ENCODE peak calls at places on chromosomes 6 and 20, in five cellular contexts. Y, W, U, X and I are unnamed samples.

GRCh38 chr6:38310061-38310460 is 329.7 kb downstream of the BTBD9 start:
- DNase-seq in X (no peak), Y (no peak), W (no peak), U (no peak), I (no peak)

GRCh38 chr6:19892250-19892649 is 55.1 kb downstream of the ID4 start:
- DNase-seq in U (peak; percentile 98), W (no peak), X (no peak), Y (no peak), I (no peak)

GRCh38 chr6:35071347-35071994 is 69.7 kb downstream of the TCP11 start:
- DNase-seq in W (no peak), Y (no peak), U (no peak), X (no peak), I (no peak)

GRCh38 chr20:33423141-33423834 is 20.3 kb downstream of the SNTA1 start:
- DNase-seq in W (peak; percentile 68), X (no peak), Y (no peak), U (no peak), I (peak; percentile 88)

GRCh38 chr6:133916650-133917151 is 27.8 kb downstream of the TCF21 start:
- DNase-seq in Y (peak; percentile 94), W (peak; percentile 91), X (peak; percentile 99), U (peak; percentile 72), I (peak; percentile 83)

GRCh38 chr6:166484863-166485262 is 101.6 kb downstream of the RAMACL start:
- DNase-seq in W (no peak), U (no peak), X (no peak), Y (no peak), I (no peak)

GRCh38 chr6:157546366-157546765 is 165.4 kb downstream of the ZDHHC14 start:
- DNase-seq in X (no peak), W (no peak), Y (no peak), U (no peak), I (no peak)

GRCh38 chr20:50423758-50424157 is 86.4 kb upstream of the PTPN1 start:
- DNase-seq in X (no peak), U (no peak), W (no peak), Y (no peak), I (no peak)

GRCh38 chr20:58811334-58811733 is 39.4 kb downstream of the GNAS-AS1 start:
- DNase-seq in U (no peak), Y (no peak), W (no peak), X (no peak), I (no peak)

GRCh38 chr6:134177753-134178229 is 125.4 kb upstream of the SLC2A12 start:
- DNase-seq in Y (no peak), X (no peak), W (peak; percentile 69), U (no peak), I (peak; percentile 72)

GRCh38 chr20:1617055-1617454 is 2.8 kb downstream of the SIRPB1 start:
- DNase-seq in W (no peak), Y (no peak), U (no peak), X (no peak), I (no peak)

GRCh38 chr6:21653902-21654301 is 60.4 kb downstream of the SOX4 start:
- DNase-seq in X (peak; percentile 46), Y (no peak), U (no peak), W (no peak), I (no peak)

GRCh38 chr20:34302312-34302722 is 838 bp downstream of the AHCY start:
- DNase-seq in W (peak; percentile 47), Y (no peak), X (no peak), U (peak; percentile 45), I (peak; percentile 72)

GRCh38 chr6:28134015-28134414 is 7.7 kb upstream of the ZKSCAN8 start:
- DNase-seq in Y (no peak), X (no peak), W (peak; percentile 52), U (no peak), I (peak; percentile 68)

GRCh38 chr6:118186676-118187567 is 279.9 kb downstream of the SLC35F1 start:
- DNase-seq in U (no peak), Y (no peak), X (no peak), W (no peak), I (peak; percentile 50)

DNA sequence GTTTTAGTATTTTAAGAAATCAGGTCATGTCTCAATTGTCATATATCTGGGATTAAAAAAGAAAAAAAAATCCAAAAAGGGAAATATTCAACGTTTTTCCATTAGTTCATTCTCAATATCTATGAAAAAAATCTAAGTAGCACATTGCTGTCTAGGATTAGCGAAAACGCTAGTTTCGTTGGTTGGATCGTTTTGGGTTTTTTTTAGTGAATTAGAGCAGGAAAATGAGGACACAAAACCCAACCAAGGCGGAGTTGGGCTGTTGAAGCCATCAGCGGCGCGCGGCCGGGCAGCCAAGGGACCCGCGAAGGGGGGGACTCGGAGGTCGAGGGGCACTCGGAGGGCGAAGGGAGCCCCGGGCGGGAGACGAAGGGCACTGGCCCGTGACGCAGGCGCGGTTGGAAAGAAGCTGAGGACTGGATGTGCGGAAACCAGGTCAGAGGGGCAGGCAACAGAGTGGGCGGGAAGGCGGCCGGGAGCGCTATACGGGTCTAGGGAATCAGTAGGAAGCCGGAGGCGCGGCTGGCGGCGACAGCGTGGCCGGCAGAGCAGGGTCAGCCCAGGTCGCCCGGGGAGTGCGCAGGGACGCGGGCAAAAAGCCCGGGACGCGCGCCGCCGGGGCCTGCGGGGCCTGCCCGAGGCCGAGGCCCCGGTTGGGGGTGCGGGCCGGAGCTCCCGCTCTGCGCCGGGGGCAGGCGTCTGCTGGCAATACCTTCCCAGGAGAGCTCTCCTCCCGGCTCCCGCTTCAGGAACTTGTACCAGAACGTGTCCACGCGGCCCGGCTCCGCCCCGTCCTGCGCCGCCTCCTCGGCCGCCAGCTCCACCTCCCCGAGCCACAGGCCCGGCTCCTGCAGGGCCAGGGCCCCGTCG is 599 bp downstream of the EPM2A start:
- DNase-seq in X (peak; percentile 88), U (peak; percentile 95), W (peak; percentile 85), Y (peak; percentile 87), I (peak; percentile 90)
- H3K14ac ChIP-seq in X (no peak overlapping the region), U (peak overlapping the region; percentile 67), W (peak overlapping the region; percentile 55), Y (no peak overlapping the region), I (no peak overlapping the region)

GRCh38 chr6:36840471-36841461 is 1.5 kb upstream of the CPNE5 start:
- DNase-seq in X (peak; percentile 79), W (no peak), U (no peak), Y (no peak), I (no peak)
- H3K4me3 ChIP-seq in X (peak overlapping the region; percentile 55), W (no peak overlapping the region), U (peak overlapping the region; percentile 10), Y (peak overlapping the region; percentile 75), I (peak overlapping the region; percentile 67)

DNA sequence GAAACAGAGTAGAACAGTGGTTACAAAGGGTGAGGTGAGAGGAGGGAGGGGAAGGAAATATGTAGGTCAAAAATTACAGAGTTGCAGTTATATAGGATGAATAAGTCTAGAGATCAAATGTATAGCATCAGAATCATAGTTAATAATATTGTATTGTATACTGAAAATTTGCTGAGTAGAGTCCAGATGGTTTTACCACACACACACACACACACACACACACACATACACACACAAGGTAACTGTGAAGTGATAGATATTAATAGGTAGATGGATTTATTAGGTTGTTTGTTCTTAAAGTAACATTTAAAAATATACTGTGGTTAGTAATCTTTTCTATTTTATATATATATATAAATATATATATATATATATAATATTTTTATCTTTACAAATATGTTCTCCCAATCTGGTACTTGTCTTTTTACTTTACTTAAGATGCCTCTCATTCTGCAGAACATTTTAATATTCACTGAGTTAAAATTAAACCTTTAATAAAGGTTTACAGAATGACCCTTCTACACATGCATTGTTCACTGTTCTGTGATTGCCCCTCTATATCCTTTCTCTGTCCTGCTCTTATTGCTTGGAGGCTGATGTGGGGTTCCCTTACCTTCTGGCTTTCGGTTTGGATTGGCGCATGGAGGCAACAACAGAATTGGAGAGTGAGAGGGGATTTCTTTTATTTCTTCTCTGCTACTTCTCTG is 408 bp downstream of the PTCHD4 start:
- DNase-seq in Y (no peak), W (no peak), U (no peak), X (peak; percentile 50), I (no peak)
- H2BK5ac ChIP-seq in Y (no peak overlapping the region), W (peak overlapping the region; percentile 100), U (peak overlapping the region; percentile 97), X (peak overlapping the region; percentile 88), I (peak overlapping the region; percentile 45)

DNA sequence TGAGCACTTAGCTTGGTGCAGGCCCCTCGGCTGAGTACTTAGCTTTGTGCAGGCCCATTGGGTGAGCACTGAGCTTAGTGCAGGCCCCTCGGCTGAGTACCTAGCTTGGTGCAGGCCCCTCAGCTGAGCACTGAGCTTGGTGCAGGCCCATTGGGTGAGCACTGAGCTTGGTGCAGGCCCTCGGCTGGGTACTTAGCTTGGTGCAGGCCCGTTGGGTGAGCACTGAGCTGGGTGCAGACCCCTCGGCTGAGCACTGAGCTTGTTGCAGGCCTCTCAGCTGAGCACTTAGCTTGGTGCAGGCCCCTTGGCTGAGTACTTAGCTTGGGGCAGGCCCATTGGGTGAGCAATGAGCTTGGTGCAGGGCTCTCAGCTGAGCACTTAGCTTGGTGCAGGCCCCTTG is 387.1 kb downstream of the THBS2 start:
- DNase-seq in Y (no peak), W (no peak), X (no peak), U (no peak), I (no peak)
- H3K14ac ChIP-seq in Y (no peak overlapping the region), W (no peak overlapping the region), X (no peak overlapping the region), U (no peak overlapping the region), I (no peak overlapping the region)

DNA sequence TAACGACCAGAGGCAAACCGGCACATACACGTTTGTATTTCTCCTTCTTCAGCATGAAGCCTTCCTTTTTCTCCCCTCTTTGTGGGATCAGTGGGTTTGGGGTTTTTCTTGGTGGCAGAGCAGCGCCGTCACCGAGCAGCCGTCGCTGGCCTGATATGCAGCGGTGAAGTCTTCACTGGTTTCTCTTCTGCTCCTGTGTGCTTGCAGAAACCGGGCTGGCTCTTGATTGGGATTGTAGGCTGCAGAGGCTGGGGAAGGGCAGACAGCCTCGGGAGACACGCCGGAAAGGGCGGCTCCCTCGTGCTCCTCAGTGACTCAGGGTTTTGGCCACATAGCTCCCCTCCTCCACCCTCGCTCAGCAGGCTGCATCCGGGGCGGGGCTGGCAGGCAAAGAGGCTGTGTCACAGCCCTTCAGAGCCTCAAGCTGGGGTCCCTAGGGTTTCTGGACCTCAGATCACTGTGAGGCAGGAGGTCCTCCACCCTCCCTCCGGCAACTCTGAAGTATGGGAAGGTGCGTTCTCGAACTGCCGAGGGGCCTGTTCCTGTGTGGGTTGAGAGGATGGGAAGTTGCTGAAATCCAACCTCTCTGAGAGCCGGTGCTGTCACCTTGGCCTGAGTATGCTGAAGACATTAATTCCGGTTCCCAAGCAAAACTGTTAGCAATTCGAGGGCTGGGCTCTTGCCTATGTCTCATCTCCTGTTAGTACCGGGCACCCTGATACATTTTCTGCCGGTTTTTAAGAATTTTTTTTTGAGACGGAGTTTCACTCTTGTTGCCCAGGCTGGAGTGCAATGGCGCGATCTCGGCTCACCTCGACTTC is 24.2 kb downstream of the NQO2 start:
- DNase-seq in X (peak; percentile 86), W (peak; percentile 86), Y (no peak), U (peak; percentile 79), I (peak; percentile 90)
- H3K4me3 ChIP-seq in X (no peak overlapping the region), W (peak overlapping the region; percentile 31), Y (no peak overlapping the region), U (no peak overlapping the region), I (peak overlapping the region; percentile 84)